ENCODE peak calls at places on chromosomes 11 and 22, in seven cellular contexts. D, S, U, K, F, O and C are unnamed samples.

GRCh38 chr22:24952837-24953293 is 349 bp downstream of the KIAA1671 start:
- DNase-seq in D (peak), S (no peak), U (peak), K (peak), F (no peak), O (peak), C (peak)

GRCh38 chr11:61964941-61965282 is 2.5 kb downstream of the FTH1 start:
- DNase-seq in D (no peak), S (no peak), U (no peak), K (no peak), F (peak), O (no peak), C (no peak)

GRCh38 chr22:25110846-25111578 is 88.6 kb upstream of the CRYBB3 start:
- DNase-seq in D (peak), S (peak), U (peak), K (peak), F (no peak), O (peak), C (peak)

GRCh38 chr11:12287009-12287373 is 90.4 kb upstream of the PARVA start:
- DNase-seq in D (no peak), S (no peak), U (peak), K (peak), F (peak), O (peak), C (no peak)

GRCh38 chr22:47032956-47033647 is 270.7 kb downstream of the TBC1D22A start:
- DNase-seq in D (no peak), S (no peak), U (no peak), K (no peak), F (no peak), O (no peak), C (no peak)

GRCh38 chr11:10017050-10017449 is 277.0 kb downstream of the SBF2 start:
- DNase-seq in D (no peak), S (no peak), U (no peak), K (no peak), F (no peak), O (no peak), C (no peak)

GRCh38 chr22:44975444-44976262 is 34.2 kb downstream of the PHF21B start:
- DNase-seq in D (peak), S (peak), U (peak), K (no peak), F (peak), O (peak), C (peak)

GRCh38 chr11:102950622-102951081 is 4.9 kb downstream of the MMP13 start:
- DNase-seq in D (no peak), S (no peak), U (peak), K (no peak), F (no peak), O (no peak), C (no peak)

GRCh38 chr11:15720460-15720859 is 605.7 kb downstream of the INSC start:
- DNase-seq in D (no peak), S (no peak), U (no peak), K (no peak), F (no peak), O (no peak), C (no peak)

GRCh38 chr11:16794047-16794818 is 55.8 kb downstream of the C11orf58 start:
- DNase-seq in D (no peak), S (no peak), U (no peak), K (no peak), F (no peak), O (no peak), C (no peak)